ENCODE peak calls at places on chromosomes 12 and 14, in four cellular contexts. One of them, this sample, is unnamed.

GRCh38 chr12:130925616-130926015 is 28.1 kb upstream of the ADGRD1 start:
- DNase-seq in cardiac fibroblast: peak
- DNase-seq in lung: no peak
- DNase-seq in psoas muscle: no peak
- DNase-seq in this sample: no peak

GRCh38 chr14:77040309-77040994 is 11.9 kb upstream of the IRF2BPL start:
- DNase-seq in cardiac fibroblast: peak
- DNase-seq in lung: peak
- DNase-seq in psoas muscle: peak
- DNase-seq in this sample: peak

GRCh38 chr14:80464531-80465149 is 253.3 kb upstream of the DIO2 start:
- DNase-seq in cardiac fibroblast: no peak
- DNase-seq in lung: no peak
- DNase-seq in psoas muscle: no peak
- DNase-seq in this sample: no peak

GRCh38 chr12:93886533-93887511 is 209.6 kb downstream of the CRADD start:
- DNase-seq in cardiac fibroblast: no peak
- DNase-seq in lung: no peak
- DNase-seq in psoas muscle: no peak
- DNase-seq in this sample: no peak

GRCh38 chr12:63968685-63969084 is 124.2 kb downstream of the SRGAP1 start:
- DNase-seq in cardiac fibroblast: no peak
- DNase-seq in lung: no peak
- DNase-seq in psoas muscle: no peak
- DNase-seq in this sample: no peak

GRCh38 chr14:60722836-60723217 is 1.3 kb downstream of the SIX4 start:
- DNase-seq in cardiac fibroblast: peak
- DNase-seq in lung: no peak
- DNase-seq in psoas muscle: no peak
- DNase-seq in this sample: no peak

GRCh38 chr12:102682698-102683289 is 202.4 kb upstream of the IGF1 start:
- DNase-seq in cardiac fibroblast: no peak
- DNase-seq in lung: no peak
- DNase-seq in psoas muscle: no peak
- DNase-seq in this sample: no peak

GRCh38 chr12:12807970-12808702 is 5.0 kb upstream of the DDX47 start:
- DNase-seq in cardiac fibroblast: peak
- DNase-seq in lung: no peak
- DNase-seq in psoas muscle: peak
- DNase-seq in this sample: peak

GRCh38 chr12:75341873-75342272 is 7.4 kb downstream of the GLIPR1L1 start:
- DNase-seq in cardiac fibroblast: peak
- DNase-seq in lung: no peak
- DNase-seq in psoas muscle: peak
- DNase-seq in this sample: no peak

GRCh38 chr12:57130941-57131340 is 2.7 kb downstream of the LRP1 start:
- DNase-seq in cardiac fibroblast: no peak
- DNase-seq in lung: no peak
- DNase-seq in psoas muscle: no peak
- DNase-seq in this sample: no peak

GRCh38 chr12:3168775-3169221 is 91.6 kb downstream of the TSPAN9 start:
- DNase-seq in cardiac fibroblast: peak
- DNase-seq in lung: no peak
- DNase-seq in psoas muscle: peak
- DNase-seq in this sample: no peak

GRCh38 chr14:100721568-100721967 is 5.1 kb upstream of the DLK1 start:
- DNase-seq in cardiac fibroblast: no peak
- DNase-seq in lung: no peak
- DNase-seq in psoas muscle: no peak
- DNase-seq in this sample: no peak

GRCh38 chr14:29810657-29811056 is 117.0 kb downstream of the PRKD1 start:
- DNase-seq in cardiac fibroblast: no peak
- DNase-seq in lung: no peak
- DNase-seq in psoas muscle: no peak
- DNase-seq in this sample: no peak

GRCh38 chr12:65279387-65280112 is 1.1 kb downstream of the MSRB3 start:
- DNase-seq in cardiac fibroblast: peak
- DNase-seq in lung: no peak
- DNase-seq in psoas muscle: no peak
- DNase-seq in this sample: no peak

GRCh38 chr14:82394916-82395315 is 861.3 kb upstream of the SEL1L start:
- DNase-seq in cardiac fibroblast: no peak
- DNase-seq in lung: no peak
- DNase-seq in psoas muscle: no peak
- DNase-seq in this sample: no peak

GRCh38 chr14:101827286-101827685 is 65.8 kb downstream of the PPP2R5C start:
- DNase-seq in cardiac fibroblast: no peak
- DNase-seq in lung: no peak
- DNase-seq in psoas muscle: no peak
- DNase-seq in this sample: no peak

GRCh38 chr12:4539167-4539870 is 629 bp downstream of the RAD51AP1 start:
- DNase-seq in cardiac fibroblast: peak
- DNase-seq in lung: no peak
- DNase-seq in psoas muscle: no peak
- DNase-seq in this sample: no peak

GRCh38 chr14:59292028-59292427 is 103.6 kb downstream of the DAAM1 start:
- DNase-seq in cardiac fibroblast: no peak
- DNase-seq in lung: no peak
- DNase-seq in psoas muscle: no peak
- DNase-seq in this sample: no peak

GRCh38 chr12:109987615-109988014 is 8.6 kb downstream of the GIT2 start:
- DNase-seq in cardiac fibroblast: no peak
- DNase-seq in lung: no peak
- DNase-seq in psoas muscle: no peak
- DNase-seq in this sample: no peak

GRCh38 chr14:94582851-94583250 is 1.6 kb downstream of the SERPINA5 start:
- DNase-seq in cardiac fibroblast: no peak
- DNase-seq in lung: no peak
- DNase-seq in psoas muscle: no peak
- DNase-seq in this sample: no peak

GRCh38 chr14:32419429-32419828 is 90.3 kb downstream of the AKAP6 start:
- DNase-seq in cardiac fibroblast: no peak
- DNase-seq in lung: no peak
- DNase-seq in psoas muscle: no peak
- DNase-seq in this sample: no peak

GRCh38 chr12:96395236-96395635 is 5.0 kb downstream of the CDK17 start:
- DNase-seq in cardiac fibroblast: peak
- DNase-seq in lung: no peak
- DNase-seq in psoas muscle: no peak
- DNase-seq in this sample: no peak
- H3K4me3 ChIP-seq in cardiac fibroblast: no peak
- H3K4me3 ChIP-seq in lung: no peak
- H3K4me3 ChIP-seq in psoas muscle: no peak
- H3K4me3 ChIP-seq in this sample: no peak

DNA sequence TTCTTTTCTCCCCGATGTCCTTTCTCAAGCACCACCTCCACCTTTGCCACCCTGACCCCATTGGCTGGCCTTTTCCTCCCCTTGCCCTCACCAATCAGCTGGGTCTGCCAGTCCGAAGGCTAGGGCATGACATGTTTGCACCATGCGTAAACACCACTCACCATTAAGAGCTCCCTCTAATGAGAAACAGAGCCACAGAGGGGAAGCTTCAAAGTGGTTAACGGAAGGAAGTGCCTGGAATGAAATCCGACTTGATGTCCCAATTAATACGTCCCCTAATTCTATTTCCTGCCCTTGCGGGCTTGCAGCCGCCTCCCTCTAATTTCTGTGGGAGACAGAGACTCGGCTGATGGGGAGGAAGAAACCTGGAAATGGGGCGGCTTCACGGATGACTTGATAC is 318.5 kb upstream of the TBX3 start:
- DNase-seq in cardiac fibroblast: no peak
- DNase-seq in lung: no peak
- DNase-seq in psoas muscle: no peak
- DNase-seq in this sample: no peak
- H3K4me3 ChIP-seq in cardiac fibroblast: no peak
- H3K4me3 ChIP-seq in lung: no peak
- H3K4me3 ChIP-seq in psoas muscle: no peak
- H3K4me3 ChIP-seq in this sample: no peak

DNA sequence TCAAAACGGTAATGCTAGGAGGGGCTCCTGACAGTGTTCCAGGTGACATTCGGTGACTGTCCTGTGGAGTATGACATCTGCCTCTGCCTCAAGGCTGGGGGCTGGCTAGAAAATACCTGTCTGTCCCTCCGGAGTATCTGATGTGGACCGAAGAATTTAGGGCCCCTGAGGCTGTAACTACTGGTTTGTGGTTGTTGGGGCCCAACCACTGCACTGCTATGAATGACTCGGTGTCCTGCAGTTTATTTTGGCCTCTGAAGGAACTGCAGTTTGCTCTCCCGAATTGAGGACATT is 198.9 kb upstream of the CAND1 start:
- DNase-seq in cardiac fibroblast: no peak
- DNase-seq in lung: no peak
- DNase-seq in psoas muscle: no peak
- DNase-seq in this sample: no peak
- H3K4me3 ChIP-seq in cardiac fibroblast: no peak
- H3K4me3 ChIP-seq in lung: no peak
- H3K4me3 ChIP-seq in psoas muscle: no peak
- H3K4me3 ChIP-seq in this sample: no peak

GRCh38 chr12:24561882-24562760 is 386.8 kb downstream of the BCAT1 start:
- DNase-seq in cardiac fibroblast: peak
- DNase-seq in lung: peak
- DNase-seq in psoas muscle: peak
- DNase-seq in this sample: peak

GRCh38 chr12:24561411-24561871 is 387.5 kb downstream of the BCAT1 start:
- DNase-seq in cardiac fibroblast: peak
- DNase-seq in lung: no peak
- DNase-seq in psoas muscle: no peak
- DNase-seq in this sample: no peak

GRCh38 chr12:24565300-24565699 is 383.6 kb downstream of the BCAT1 start:
- DNase-seq in cardiac fibroblast: no peak
- DNase-seq in lung: no peak
- DNase-seq in psoas muscle: no peak
- DNase-seq in this sample: no peak

GRCh38 chr12:24560867-24561266 is 388.0 kb downstream of the BCAT1 start:
- DNase-seq in cardiac fibroblast: peak
- DNase-seq in lung: no peak
- DNase-seq in psoas muscle: no peak
- DNase-seq in this sample: no peak

DNA sequence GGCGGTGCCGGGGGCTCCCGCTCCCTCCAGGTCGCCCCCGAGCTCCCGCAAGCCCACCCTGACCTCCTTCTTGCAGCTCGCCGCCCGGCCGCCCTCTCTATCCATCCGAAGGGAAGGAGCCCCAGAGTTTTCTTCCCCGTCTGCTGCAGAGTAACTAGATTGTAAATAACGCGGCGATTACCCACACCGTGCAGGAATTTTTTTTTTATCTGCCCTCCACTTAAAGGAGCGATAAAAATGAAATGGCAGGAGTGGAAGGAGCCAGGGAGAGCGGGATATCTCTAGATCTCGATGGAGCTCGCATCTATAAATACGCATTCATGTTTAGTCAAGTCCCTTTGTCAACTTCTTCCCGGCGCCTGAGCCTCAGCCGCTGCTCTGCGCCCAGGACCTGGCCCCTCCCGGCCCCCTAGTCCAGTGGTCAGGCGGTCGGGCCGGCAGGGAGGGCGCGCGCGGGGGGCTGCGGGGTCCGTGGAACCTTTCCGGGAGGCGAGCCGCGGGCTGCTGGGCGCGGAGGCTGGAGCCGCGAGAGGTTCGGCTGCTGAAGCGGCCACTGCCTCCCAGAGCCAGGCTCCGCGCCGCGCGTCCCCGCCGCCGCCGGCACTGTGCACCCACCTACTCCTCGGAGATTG is 386.0 kb downstream of the BCAT1 start:
- DNase-seq in cardiac fibroblast: peak
- DNase-seq in lung: no peak
- DNase-seq in psoas muscle: peak
- DNase-seq in this sample: no peak
- H3K4me3 ChIP-seq in cardiac fibroblast: peak
- H3K4me3 ChIP-seq in lung: peak
- H3K4me3 ChIP-seq in psoas muscle: peak
- H3K4me3 ChIP-seq in this sample: peak

DNA sequence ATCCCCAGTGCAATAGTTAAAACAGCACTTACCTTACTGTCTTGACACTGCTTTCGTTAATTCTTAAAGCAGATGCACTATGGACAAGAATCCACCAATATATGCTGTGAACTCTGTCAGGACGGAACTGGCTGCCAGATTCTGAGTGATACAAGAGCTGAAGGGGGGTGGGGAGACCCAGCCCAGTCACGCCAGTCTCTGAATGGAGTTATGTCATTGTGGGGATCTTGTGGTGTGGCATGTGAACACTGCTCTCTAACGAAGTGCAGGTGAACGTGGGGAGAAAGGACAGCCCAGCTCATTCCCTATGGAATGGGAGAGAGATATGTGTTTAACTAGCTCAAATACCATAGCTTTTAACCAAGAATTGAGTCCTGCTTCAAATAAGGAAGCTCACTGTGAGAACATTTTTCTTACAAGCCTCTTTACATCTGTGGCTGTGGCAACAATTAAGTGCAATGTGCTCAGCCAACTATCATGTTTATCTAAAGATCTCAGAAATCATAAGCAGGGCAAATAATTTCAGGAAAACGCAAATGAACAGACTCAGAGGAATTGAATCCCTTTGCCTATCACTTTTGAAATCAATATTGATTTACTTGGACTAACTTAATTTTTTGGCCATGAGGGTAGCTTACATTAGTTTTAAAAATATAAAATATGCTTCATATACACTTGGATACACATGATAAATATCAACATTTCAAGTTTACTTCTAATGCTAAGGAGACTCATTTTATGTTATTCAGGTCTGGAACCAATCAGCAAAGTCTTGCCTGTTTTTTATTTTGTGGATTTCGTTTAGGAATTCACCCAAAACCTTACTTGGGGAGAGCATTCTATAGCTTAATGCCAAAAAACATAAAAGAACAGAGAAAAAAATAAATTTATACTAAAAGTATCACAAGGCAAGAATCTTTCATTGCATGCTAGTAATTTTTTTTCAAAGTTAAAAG is at the start of gene LUM:
- DNase-seq in cardiac fibroblast: peak
- DNase-seq in lung: no peak
- DNase-seq in psoas muscle: peak
- DNase-seq in this sample: no peak
- H3K4me3 ChIP-seq in cardiac fibroblast: peak
- H3K4me3 ChIP-seq in lung: no peak
- H3K4me3 ChIP-seq in psoas muscle: peak
- H3K4me3 ChIP-seq in this sample: no peak

This sample was measured in Jurkat, Clone E6-1.